ENCODE peak calls at places on chromosomes 4 and X, in nine cellular contexts. One of them, this sample, is unnamed. For H3K4me1, the result is how much of the 10 kb centered on the place peaks cover.

GRCh38 chr4:65747386-65747785 is 77.1 kb upstream of the EPHA5 start:
- DNase-seq in sigmoid colon: no peak
- DNase-seq in IMR-90: peak
- DNase-seq in esophagus squamous epithelium: no peak
- DNase-seq in uterus: no peak
- DNase-seq in GM12878: no peak
- DNase-seq in Peyer's patch: no peak
- DNase-seq in HepG2: no peak
- DNase-seq in ovary: no peak
- DNase-seq in this sample: no peak

GRCh38 chr4:72446353-72447055 is 122.5 kb downstream of the ADAMTS3 start:
- DNase-seq in HepG2: no peak
- DNase-seq in IMR-90: no peak
- DNase-seq in ovary: no peak
- DNase-seq in GM12878: no peak
- DNase-seq in uterus: no peak
- DNase-seq in Peyer's patch: no peak
- DNase-seq in sigmoid colon: no peak
- DNase-seq in esophagus squamous epithelium: no peak
- DNase-seq in this sample: no peak

GRCh38 chrX:44873415-44874270 is 655 bp downstream of the KDM6A start:
- DNase-seq in IMR-90: peak
- DNase-seq in GM12878: no peak
- DNase-seq in sigmoid colon: peak
- DNase-seq in uterus: peak
- DNase-seq in esophagus squamous epithelium: no peak
- DNase-seq in ovary: peak
- DNase-seq in Peyer's patch: peak
- DNase-seq in HepG2: no peak
- DNase-seq in this sample: peak

GRCh38 chr4:84917087-84917821 is 49.2 kb downstream of the WDFY3 start:
- DNase-seq in GM12878: no peak
- DNase-seq in sigmoid colon: no peak
- DNase-seq in HepG2: no peak
- DNase-seq in IMR-90: peak
- DNase-seq in ovary: no peak
- DNase-seq in uterus: no peak
- DNase-seq in esophagus squamous epithelium: no peak
- DNase-seq in Peyer's patch: no peak
- DNase-seq in this sample: no peak

GRCh38 chr4:84235131-84235530 is 264.0 kb downstream of the NKX6-1 start:
- DNase-seq in esophagus squamous epithelium: no peak
- DNase-seq in IMR-90: no peak
- DNase-seq in uterus: no peak
- DNase-seq in GM12878: no peak
- DNase-seq in sigmoid colon: no peak
- DNase-seq in HepG2: no peak
- DNase-seq in ovary: no peak
- DNase-seq in Peyer's patch: no peak
- DNase-seq in this sample: no peak

GRCh38 chr4:16464651-16465050 is 238.4 kb upstream of the TAPT1 start:
- DNase-seq in Peyer's patch: no peak
- DNase-seq in IMR-90: no peak
- DNase-seq in sigmoid colon: no peak
- DNase-seq in HepG2: no peak
- DNase-seq in uterus: no peak
- DNase-seq in esophagus squamous epithelium: no peak
- DNase-seq in ovary: no peak
- DNase-seq in GM12878: no peak
- DNase-seq in this sample: no peak

GRCh38 chrX:34848281-34848680 is 94.3 kb upstream of the FAM47B start:
- DNase-seq in sigmoid colon: no peak
- DNase-seq in GM12878: no peak
- DNase-seq in ovary: no peak
- DNase-seq in IMR-90: peak
- DNase-seq in uterus: no peak
- DNase-seq in esophagus squamous epithelium: no peak
- DNase-seq in Peyer's patch: no peak
- DNase-seq in HepG2: no peak
- DNase-seq in this sample: no peak

GRCh38 chr4:16952896-16953605 is 54.6 kb upstream of the LDB2 start:
- DNase-seq in ovary: no peak
- DNase-seq in Peyer's patch: no peak
- DNase-seq in sigmoid colon: no peak
- DNase-seq in GM12878: no peak
- DNase-seq in HepG2: no peak
- DNase-seq in IMR-90: peak
- DNase-seq in uterus: no peak
- DNase-seq in esophagus squamous epithelium: no peak
- DNase-seq in this sample: no peak

GRCh38 chrX:146994163-146994562 is 179.6 kb upstream of the CXorf51A start:
- DNase-seq in sigmoid colon: no peak
- DNase-seq in IMR-90: no peak
- DNase-seq in uterus: no peak
- DNase-seq in esophagus squamous epithelium: no peak
- DNase-seq in GM12878: no peak
- DNase-seq in HepG2: no peak
- DNase-seq in ovary: no peak
- DNase-seq in Peyer's patch: no peak
- DNase-seq in this sample: no peak

GRCh38 chr4:128862608-128863313 is 53.3 kb downstream of the JADE1 start:
- DNase-seq in Peyer's patch: no peak
- DNase-seq in IMR-90: peak
- DNase-seq in esophagus squamous epithelium: no peak
- DNase-seq in uterus: no peak
- DNase-seq in sigmoid colon: no peak
- DNase-seq in HepG2: no peak
- DNase-seq in ovary: no peak
- DNase-seq in GM12878: peak
- DNase-seq in this sample: no peak

GRCh38 chrX:1172496-1172895 is 40.0 kb downstream of the CRLF2 start:
- DNase-seq in HepG2: no peak
- DNase-seq in GM12878: no peak
- DNase-seq in uterus: no peak
- DNase-seq in esophagus squamous epithelium: no peak
- DNase-seq in Peyer's patch: no peak
- DNase-seq in IMR-90: no peak
- DNase-seq in ovary: no peak
- DNase-seq in sigmoid colon: no peak
- DNase-seq in this sample: no peak

GRCh38 chr4:2095236-2096072 is 36.3 kb downstream of the NAT8L start:
- DNase-seq in uterus: no peak
- DNase-seq in ovary: no peak
- DNase-seq in IMR-90: no peak
- DNase-seq in Peyer's patch: no peak
- DNase-seq in sigmoid colon: no peak
- DNase-seq in HepG2: no peak
- DNase-seq in GM12878: no peak
- DNase-seq in esophagus squamous epithelium: no peak
- DNase-seq in this sample: no peak

GRCh38 chrX:152817082-152817744 is 13.3 kb downstream of the CETN2 start:
- DNase-seq in HepG2: no peak
- DNase-seq in uterus: no peak
- DNase-seq in Peyer's patch: no peak
- DNase-seq in GM12878: no peak
- DNase-seq in ovary: no peak
- DNase-seq in sigmoid colon: no peak
- DNase-seq in IMR-90: peak
- DNase-seq in esophagus squamous epithelium: no peak
- DNase-seq in this sample: peak

GRCh38 chr4:4726051-4726450 is 133.4 kb upstream of the MSX1 start:
- DNase-seq in IMR-90: no peak
- DNase-seq in uterus: no peak
- DNase-seq in sigmoid colon: no peak
- DNase-seq in Peyer's patch: no peak
- DNase-seq in ovary: no peak
- DNase-seq in HepG2: no peak
- DNase-seq in esophagus squamous epithelium: no peak
- DNase-seq in GM12878: no peak
- DNase-seq in this sample: no peak

GRCh38 chr4:7806724-7807123 is 132.9 kb downstream of the AFAP1 start:
- DNase-seq in ovary: no peak
- DNase-seq in GM12878: no peak
- DNase-seq in HepG2: no peak
- DNase-seq in Peyer's patch: no peak
- DNase-seq in esophagus squamous epithelium: no peak
- DNase-seq in sigmoid colon: no peak
- DNase-seq in IMR-90: no peak
- DNase-seq in uterus: no peak
- DNase-seq in this sample: no peak

DNA sequence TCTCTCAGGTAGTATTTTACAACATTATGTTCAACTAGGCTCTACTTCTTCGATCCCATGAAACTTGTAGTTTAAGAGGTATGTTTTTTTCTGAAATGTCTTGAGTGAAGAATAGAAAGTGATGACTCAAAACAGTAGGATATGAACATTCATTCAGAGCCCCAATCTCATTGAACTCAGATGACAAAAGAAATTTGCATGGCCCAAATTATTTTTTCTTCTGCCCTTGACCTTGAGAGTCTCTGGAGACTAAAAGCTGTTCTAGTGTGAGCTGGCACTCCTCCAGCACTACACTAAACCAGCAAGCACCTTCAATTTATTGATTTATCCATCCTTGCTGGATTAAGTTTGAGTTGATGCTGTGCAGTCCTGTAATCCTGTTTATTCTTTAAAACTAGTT is 4.0 kb downstream of the DCLK2 start:
- DNase-seq in sigmoid colon: no peak
- DNase-seq in HepG2: no peak
- DNase-seq in GM12878: peak
- DNase-seq in Peyer's patch: no peak
- DNase-seq in uterus: no peak
- DNase-seq in esophagus squamous epithelium: no peak
- DNase-seq in ovary: no peak
- DNase-seq in IMR-90: no peak
- DNase-seq in this sample: peak
- TF ChIP-seq POLR2A in sigmoid colon: no peak
- TF ChIP-seq POLR2A in HepG2: no peak
- TF ChIP-seq POLR2A in GM12878: no peak
- TF ChIP-seq POLR2A in Peyer's patch: no peak
- TF ChIP-seq POLR2A in uterus: no peak
- TF ChIP-seq POLR2A in esophagus squamous epithelium: no peak
- TF ChIP-seq POLR2A in ovary: no peak
- TF ChIP-seq POLR2A in IMR-90: no peak
- TF ChIP-seq POLR2A in this sample: no peak

DNA sequence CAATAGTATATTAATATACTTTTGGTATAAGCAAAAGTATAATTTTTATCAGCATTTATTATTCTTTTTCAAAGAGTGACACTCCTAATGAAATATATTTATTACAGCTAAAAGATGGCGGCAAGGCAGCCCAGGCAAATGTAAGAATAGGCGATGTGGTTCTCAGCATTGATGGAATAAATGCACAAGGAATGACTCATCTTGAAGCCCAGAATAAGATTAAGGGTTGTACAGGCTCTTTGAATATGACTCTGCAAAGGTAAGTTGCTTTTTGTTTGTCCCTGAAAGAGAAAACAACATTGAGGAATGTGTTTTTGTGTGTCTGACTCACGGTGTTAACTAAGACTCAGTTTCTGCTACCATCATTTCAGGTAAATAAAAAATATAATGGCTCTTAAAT is 71.9 kb downstream of the PDLIM5 start:
- DNase-seq in uterus: no peak
- DNase-seq in HepG2: no peak
- DNase-seq in GM12878: no peak
- DNase-seq in IMR-90: peak
- DNase-seq in sigmoid colon: no peak
- DNase-seq in esophagus squamous epithelium: no peak
- DNase-seq in ovary: no peak
- DNase-seq in Peyer's patch: no peak
- DNase-seq in this sample: no peak
- H3K4me1 ChIP-seq in uterus: under half
- H3K4me1 ChIP-seq in HepG2: under half
- H3K4me1 ChIP-seq in GM12878: under half
- H3K4me1 ChIP-seq in IMR-90: under half
- H3K4me1 ChIP-seq in sigmoid colon: half or more
- H3K4me1 ChIP-seq in esophagus squamous epithelium: half or more
- H3K4me1 ChIP-seq in ovary: under half
- H3K4me1 ChIP-seq in Peyer's patch: under half
- H3K4me1 ChIP-seq in this sample: under half

GRCh38 chr4:86048426-86048825 is 311.4 kb downstream of the MAPK10 start:
- DNase-seq in GM12878: no peak
- DNase-seq in sigmoid colon: no peak
- DNase-seq in IMR-90: peak
- DNase-seq in uterus: no peak
- DNase-seq in esophagus squamous epithelium: no peak
- DNase-seq in Peyer's patch: no peak
- DNase-seq in HepG2: no peak
- DNase-seq in ovary: no peak
- DNase-seq in this sample: no peak
- H3K4me3 ChIP-seq in GM12878: no peak
- H3K4me3 ChIP-seq in sigmoid colon: no peak
- H3K4me3 ChIP-seq in IMR-90: no peak
- H3K4me3 ChIP-seq in uterus: no peak
- H3K4me3 ChIP-seq in esophagus squamous epithelium: no peak
- H3K4me3 ChIP-seq in Peyer's patch: no peak
- H3K4me3 ChIP-seq in HepG2: no peak
- H3K4me3 ChIP-seq in ovary: no peak
- H3K4me3 ChIP-seq in this sample: no peak

DNA sequence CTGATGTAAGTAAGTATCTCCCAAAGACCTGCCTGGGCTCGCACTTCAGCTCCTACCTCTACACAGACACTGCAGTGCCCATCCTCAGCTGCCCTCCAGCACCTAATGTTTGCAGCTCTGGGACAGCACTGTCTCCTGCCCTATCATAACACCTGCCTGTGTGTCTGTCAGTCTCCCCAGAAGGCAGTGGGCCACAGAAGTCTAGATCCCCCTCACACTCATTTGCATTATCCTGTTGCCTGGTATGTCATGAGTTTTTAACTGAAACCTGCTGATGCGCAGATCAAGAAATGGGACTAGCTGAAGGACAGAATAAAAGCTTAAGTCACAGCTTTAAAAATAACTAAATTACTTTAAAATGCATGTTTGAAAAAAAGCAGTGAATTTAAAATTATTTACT is 43.0 kb downstream of the LRP2BP start:
- DNase-seq in Peyer's patch: no peak
- DNase-seq in GM12878: no peak
- DNase-seq in ovary: no peak
- DNase-seq in uterus: no peak
- DNase-seq in IMR-90: no peak
- DNase-seq in HepG2: no peak
- DNase-seq in esophagus squamous epithelium: no peak
- DNase-seq in sigmoid colon: no peak
- DNase-seq in this sample: no peak
- TF ChIP-seq POLR2A in Peyer's patch: no peak
- TF ChIP-seq POLR2A in GM12878: peak
- TF ChIP-seq POLR2A in ovary: no peak
- TF ChIP-seq POLR2A in uterus: no peak
- TF ChIP-seq POLR2A in IMR-90: no peak
- TF ChIP-seq POLR2A in HepG2: no peak
- TF ChIP-seq POLR2A in esophagus squamous epithelium: no peak
- TF ChIP-seq POLR2A in sigmoid colon: no peak
- TF ChIP-seq POLR2A in this sample: no peak

GRCh38 chrX:40383969-40384368 is 196.8 kb upstream of the ATP6AP2 start:
- DNase-seq in IMR-90: no peak
- DNase-seq in HepG2: no peak
- DNase-seq in Peyer's patch: no peak
- DNase-seq in GM12878: no peak
- DNase-seq in sigmoid colon: no peak
- DNase-seq in esophagus squamous epithelium: no peak
- DNase-seq in uterus: no peak
- DNase-seq in ovary: no peak
- DNase-seq in this sample: peak
- H3K4me1 ChIP-seq in IMR-90: under half
- H3K4me1 ChIP-seq in HepG2: under half
- H3K4me1 ChIP-seq in Peyer's patch: under half
- H3K4me1 ChIP-seq in GM12878: under half
- H3K4me1 ChIP-seq in sigmoid colon: under half
- H3K4me1 ChIP-seq in esophagus squamous epithelium: under half
- H3K4me1 ChIP-seq in uterus: under half
- H3K4me1 ChIP-seq in ovary: under half
- H3K4me1 ChIP-seq in this sample: under half